ENCODE peak calls at places on chromosomes 13 and 19, in six cellular contexts. One of them, this sample, is unnamed.

GRCh38 chr19:39557791-39558622 is 18.0 kb upstream of the EID2 start:
- DNase-seq in IMR-90: peak
- DNase-seq in GM12878: peak
- DNase-seq in K562: no peak
- DNase-seq in A549: no peak
- DNase-seq in HepG2: peak
- DNase-seq in this sample: peak

GRCh38 chr13:110625771-110626321 is 10.5 kb downstream of the NAXD start:
- DNase-seq in IMR-90: no peak
- DNase-seq in GM12878: no peak
- DNase-seq in K562: no peak
- DNase-seq in A549: no peak
- DNase-seq in HepG2: no peak
- DNase-seq in this sample: no peak

GRCh38 chr19:46520616-46521015 is 24.9 kb upstream of the PNMA8B start:
- DNase-seq in IMR-90: no peak
- DNase-seq in GM12878: no peak
- DNase-seq in K562: peak
- DNase-seq in A549: no peak
- DNase-seq in HepG2: no peak
- DNase-seq in this sample: no peak

GRCh38 chr19:18074192-18074591 is 12.5 kb downstream of the IL12RB1 start:
- DNase-seq in IMR-90: no peak
- DNase-seq in GM12878: no peak
- DNase-seq in K562: no peak
- DNase-seq in A549: no peak
- DNase-seq in HepG2: peak
- DNase-seq in this sample: no peak

GRCh38 chr13:76129305-76130040 is 493.3 kb downstream of the LMO7 start:
- DNase-seq in IMR-90: no peak
- DNase-seq in GM12878: no peak
- DNase-seq in K562: no peak
- DNase-seq in A549: no peak
- DNase-seq in HepG2: no peak
- DNase-seq in this sample: no peak

GRCh38 chr19:48842744-48843162 is 6.5 kb upstream of the HSD17B14 start:
- DNase-seq in IMR-90: peak
- DNase-seq in GM12878: no peak
- DNase-seq in K562: peak
- DNase-seq in A549: peak
- DNase-seq in HepG2: peak
- DNase-seq in this sample: peak

GRCh38 chr13:30926781-30927180 is 5.7 kb upstream of the TEX26 start:
- DNase-seq in IMR-90: no peak
- DNase-seq in GM12878: no peak
- DNase-seq in K562: no peak
- DNase-seq in A549: no peak
- DNase-seq in HepG2: no peak
- DNase-seq in this sample: no peak

GRCh38 chr13:110712081-110712848 is 1.2 kb upstream of the ING1 start:
- DNase-seq in IMR-90: peak
- DNase-seq in GM12878: peak
- DNase-seq in K562: peak
- DNase-seq in A549: peak
- DNase-seq in HepG2: peak
- DNase-seq in this sample: peak

GRCh38 chr13:98909016-98909415 is 68.8 kb downstream of the DOCK9 start:
- DNase-seq in IMR-90: peak
- DNase-seq in GM12878: no peak
- DNase-seq in K562: no peak
- DNase-seq in A549: no peak
- DNase-seq in HepG2: no peak
- DNase-seq in this sample: no peak

GRCh38 chr13:53513199-53513598 is 484.6 kb downstream of the OLFM4 start:
- DNase-seq in IMR-90: no peak
- DNase-seq in GM12878: no peak
- DNase-seq in K562: no peak
- DNase-seq in A549: no peak
- DNase-seq in HepG2: no peak
- DNase-seq in this sample: no peak

GRCh38 chr19:47608074-47608907 is 643 bp upstream of the BICRA start:
- DNase-seq in IMR-90: peak
- DNase-seq in GM12878: peak
- DNase-seq in K562: peak
- DNase-seq in A549: peak
- DNase-seq in HepG2: peak
- DNase-seq in this sample: peak

GRCh38 chr19:49851456-49852259 is 699 bp downstream of the PTOV1 start:
- DNase-seq in IMR-90: no peak
- DNase-seq in GM12878: no peak
- DNase-seq in K562: peak
- DNase-seq in A549: no peak
- DNase-seq in HepG2: no peak
- DNase-seq in this sample: peak

GRCh38 chr19:30653646-30654386 is 281.6 kb downstream of the ZNF536 start:
- DNase-seq in IMR-90: no peak
- DNase-seq in GM12878: no peak
- DNase-seq in K562: no peak
- DNase-seq in A549: no peak
- DNase-seq in HepG2: no peak
- DNase-seq in this sample: no peak

GRCh38 chr19:543912-544608 is at the start of gene GZMM:
- DNase-seq in IMR-90: no peak
- DNase-seq in GM12878: no peak
- DNase-seq in K562: peak
- DNase-seq in A549: no peak
- DNase-seq in HepG2: no peak
- DNase-seq in this sample: no peak

GRCh38 chr13:93687261-93687660 is 460.7 kb downstream of the GPC6 start:
- DNase-seq in IMR-90: peak
- DNase-seq in GM12878: no peak
- DNase-seq in K562: no peak
- DNase-seq in A549: no peak
- DNase-seq in HepG2: no peak
- DNase-seq in this sample: no peak

GRCh38 chr13:58992478-58993042 is 1171.2 kb downstream of the DIAPH3 start:
- DNase-seq in IMR-90: no peak
- DNase-seq in GM12878: peak
- DNase-seq in K562: no peak
- DNase-seq in A549: no peak
- DNase-seq in HepG2: no peak
- DNase-seq in this sample: no peak

GRCh38 chr19:14073925-14074838 is 1.6 kb downstream of the MISP3 start:
- DNase-seq in IMR-90: peak
- DNase-seq in GM12878: no peak
- DNase-seq in K562: peak
- DNase-seq in A549: no peak
- DNase-seq in HepG2: no peak
- DNase-seq in this sample: no peak

GRCh38 chr19:45340232-45340898 is at the start of gene KLC3:
- DNase-seq in IMR-90: no peak
- DNase-seq in GM12878: no peak
- DNase-seq in K562: peak
- DNase-seq in A549: peak
- DNase-seq in HepG2: no peak
- DNase-seq in this sample: peak

GRCh38 chr13:110705356-110705825 is 525 bp downstream of the CARS2 start:
- DNase-seq in IMR-90: no peak
- DNase-seq in GM12878: no peak
- DNase-seq in K562: no peak
- DNase-seq in A549: no peak
- DNase-seq in HepG2: no peak
- DNase-seq in this sample: no peak

GRCh38 chr19:15337202-15337601 is 4.9 kb upstream of the BRD4 start:
- DNase-seq in IMR-90: peak
- DNase-seq in GM12878: no peak
- DNase-seq in K562: no peak
- DNase-seq in A549: no peak
- DNase-seq in HepG2: no peak
- DNase-seq in this sample: no peak

GRCh38 chr19:46574533-46574932 is 26.6 kb upstream of the CALM3 start:
- DNase-seq in IMR-90: no peak
- DNase-seq in GM12878: no peak
- DNase-seq in K562: no peak
- DNase-seq in A549: no peak
- DNase-seq in HepG2: no peak
- DNase-seq in this sample: no peak

GRCh38 chr19:45446295-45446694 is 21.5 kb upstream of the FOSB start:
- DNase-seq in IMR-90: peak
- DNase-seq in GM12878: no peak
- DNase-seq in K562: no peak
- DNase-seq in A549: no peak
- DNase-seq in HepG2: peak
- DNase-seq in this sample: no peak

GRCh38 chr19:54434112-54434861 is 14.7 kb upstream of the LENG8 start:
- DNase-seq in IMR-90: no peak
- DNase-seq in GM12878: no peak
- DNase-seq in K562: no peak
- DNase-seq in A549: no peak
- DNase-seq in HepG2: no peak
- DNase-seq in this sample: no peak

GRCh38 chr13:40064723-40065122 is 409.3 kb downstream of the COG6 start:
- DNase-seq in IMR-90: peak
- DNase-seq in GM12878: no peak
- DNase-seq in K562: no peak
- DNase-seq in A549: peak
- DNase-seq in HepG2: no peak
- DNase-seq in this sample: no peak

GRCh38 chr13:113110048-113110851 is 4.7 kb downstream of the F7 start:
- DNase-seq in IMR-90: no peak
- DNase-seq in GM12878: no peak
- DNase-seq in K562: no peak
- DNase-seq in A549: no peak
- DNase-seq in HepG2: no peak
- DNase-seq in this sample: no peak
- TF ChIP-seq BHLHE40 in IMR-90: no peak
- TF ChIP-seq BHLHE40 in GM12878: no peak
- TF ChIP-seq BHLHE40 in K562: no peak
- TF ChIP-seq BHLHE40 in A549: no peak
- TF ChIP-seq BHLHE40 in HepG2: no peak
- TF ChIP-seq BHLHE40 in this sample: no peak

GRCh38 chr19:42440357-42441046 is 2.2 kb downstream of the CXCL17 start:
- DNase-seq in IMR-90: peak
- DNase-seq in GM12878: no peak
- DNase-seq in K562: peak
- DNase-seq in A549: peak
- DNase-seq in HepG2: peak
- DNase-seq in this sample: peak

GRCh38 chr19:42443944-42444398 is 1.2 kb upstream of the CXCL17 start:
- DNase-seq in IMR-90: no peak
- DNase-seq in GM12878: no peak
- DNase-seq in K562: no peak
- DNase-seq in A549: no peak
- DNase-seq in HepG2: peak
- DNase-seq in this sample: no peak

GRCh38 chr19:42445948-42446347 is 3.2 kb upstream of the CXCL17 start:
- DNase-seq in IMR-90: no peak
- DNase-seq in GM12878: no peak
- DNase-seq in K562: no peak
- DNase-seq in A549: no peak
- DNase-seq in HepG2: no peak
- DNase-seq in this sample: no peak

GRCh38 chr19:42441047-42441440 is 1.7 kb downstream of the CXCL17 start:
- DNase-seq in IMR-90: no peak
- DNase-seq in GM12878: no peak
- DNase-seq in K562: no peak
- DNase-seq in A549: no peak
- DNase-seq in HepG2: peak
- DNase-seq in this sample: no peak

DNA sequence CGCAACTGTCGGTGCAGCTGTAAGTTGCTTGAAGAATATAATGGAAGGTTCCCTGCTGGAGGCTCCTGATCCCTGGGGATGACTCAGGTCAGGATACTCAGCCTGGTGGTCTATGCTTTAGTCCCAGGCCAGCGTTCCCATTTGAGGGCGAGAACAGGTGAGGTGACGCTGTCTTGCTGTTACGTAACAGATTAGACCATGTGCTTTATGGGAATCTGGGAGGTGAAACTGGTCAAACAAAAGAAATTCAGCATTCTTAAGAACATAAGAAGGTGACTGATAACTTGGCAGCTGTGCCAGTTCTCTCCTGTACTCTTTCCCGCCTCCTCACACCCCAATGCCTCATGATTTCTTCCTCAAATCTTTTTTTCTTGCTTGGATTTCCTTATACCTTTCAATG is at the start of gene CXCL17:
- DNase-seq in IMR-90: no peak
- DNase-seq in GM12878: no peak
- DNase-seq in K562: no peak
- DNase-seq in A549: no peak
- DNase-seq in HepG2: no peak
- DNase-seq in this sample: no peak
- TF ChIP-seq BHLHE40 in IMR-90: no peak
- TF ChIP-seq BHLHE40 in GM12878: no peak
- TF ChIP-seq BHLHE40 in K562: no peak
- TF ChIP-seq BHLHE40 in A549: no peak
- TF ChIP-seq BHLHE40 in HepG2: no peak
- TF ChIP-seq BHLHE40 in this sample: no peak

GRCh38 chr19:9075064-9075964 is 11.5 kb upstream of the OR1M1 start:
- DNase-seq in IMR-90: peak
- DNase-seq in GM12878: no peak
- DNase-seq in K562: peak
- DNase-seq in A549: peak
- DNase-seq in HepG2: peak
- DNase-seq in this sample: peak
- TF ChIP-seq BHLHE40 in IMR-90: peak
- TF ChIP-seq BHLHE40 in GM12878: no peak
- TF ChIP-seq BHLHE40 in K562: peak
- TF ChIP-seq BHLHE40 in A549: no peak
- TF ChIP-seq BHLHE40 in HepG2: no peak
- TF ChIP-seq BHLHE40 in this sample: no peak

GRCh38 chr13:21901326-21901725 is 230.5 kb downstream of the FGF9 start:
- DNase-seq in IMR-90: no peak
- DNase-seq in GM12878: no peak
- DNase-seq in K562: no peak
- DNase-seq in A549: no peak
- DNase-seq in HepG2: no peak
- DNase-seq in this sample: no peak
- TF ChIP-seq BHLHE40 in IMR-90: no peak
- TF ChIP-seq BHLHE40 in GM12878: no peak
- TF ChIP-seq BHLHE40 in K562: no peak
- TF ChIP-seq BHLHE40 in A549: no peak
- TF ChIP-seq BHLHE40 in HepG2: no peak
- TF ChIP-seq BHLHE40 in this sample: no peak

DNA sequence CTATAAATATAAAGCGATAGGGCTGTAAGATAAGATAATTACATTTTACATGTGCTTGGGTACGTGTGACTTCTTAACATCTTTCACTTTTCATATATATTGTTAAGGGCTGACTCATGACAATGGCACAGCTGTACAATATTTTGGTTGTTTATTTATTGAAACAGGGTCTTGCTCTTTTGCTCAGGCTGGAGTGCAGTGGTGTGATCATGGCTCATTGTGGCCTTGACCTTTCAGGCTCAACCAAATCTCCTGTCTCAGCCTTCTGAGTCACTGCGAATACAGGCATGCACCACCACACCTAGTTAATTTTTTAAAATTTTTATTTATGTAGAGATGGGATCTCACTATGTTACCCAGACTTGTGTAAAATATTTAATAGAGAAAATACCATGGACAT is 2532.4 kb upstream of the PCDH20 start:
- DNase-seq in IMR-90: peak
- DNase-seq in GM12878: no peak
- DNase-seq in K562: no peak
- DNase-seq in A549: no peak
- DNase-seq in HepG2: peak
- DNase-seq in this sample: no peak
- TF ChIP-seq BHLHE40 in IMR-90: no peak
- TF ChIP-seq BHLHE40 in GM12878: no peak
- TF ChIP-seq BHLHE40 in K562: no peak
- TF ChIP-seq BHLHE40 in A549: no peak
- TF ChIP-seq BHLHE40 in HepG2: no peak
- TF ChIP-seq BHLHE40 in this sample: no peak